ENCODE peak calls at places on chromosomes 3 and 15, in six cellular contexts. One of them, this sample, is unnamed.
A peak's percentile ranks its signal among the peaks of the same experiment; 100 is the strongest.

GRCh38 chr3:48507256-48508061 is 3.5 kb upstream of the SHISA5 start:
- DNase-seq in stimulated activated CD4-positive, alpha-beta T cell treated with anti-CD3 and anti-CD28 coated beads, TNF-alpha, amount 100 ng/mL, for 4 hours: peak; percentile 36
- DNase-seq in EL: peak; percentile 76
- DNase-seq in stimulated activated CD8-positive, alpha-beta memory T cell treated with anti-CD3 and anti-CD28 coated beads, Interleukin-15, amount 100 ng/mL, for 1 hour: peak; percentile 60
- DNase-seq in NCI-H1092: no peak
- DNase-seq in activated CD4-positive, alpha-beta T cell treated with anti-CD3 and anti-CD28 coated beads, Interleukin-2, amount 50 U/mL, for 48 hours: peak; percentile 68
- DNase-seq in this sample: peak; percentile 84

GRCh38 chr15:66768984-66769383 is 66.9 kb downstream of the SMAD6 start:
- DNase-seq in stimulated activated CD4-positive, alpha-beta T cell treated with anti-CD3 and anti-CD28 coated beads, TNF-alpha, amount 100 ng/mL, for 4 hours: no peak
- DNase-seq in EL: no peak
- DNase-seq in stimulated activated CD8-positive, alpha-beta memory T cell treated with anti-CD3 and anti-CD28 coated beads, Interleukin-15, amount 100 ng/mL, for 1 hour: no peak
- DNase-seq in NCI-H1092: no peak
- DNase-seq in activated CD4-positive, alpha-beta T cell treated with anti-CD3 and anti-CD28 coated beads, Interleukin-2, amount 50 U/mL, for 48 hours: no peak
- DNase-seq in this sample: no peak

GRCh38 chr3:16236856-16237393 is 27.8 kb downstream of the DPH3 start:
- DNase-seq in stimulated activated CD4-positive, alpha-beta T cell treated with anti-CD3 and anti-CD28 coated beads, TNF-alpha, amount 100 ng/mL, for 4 hours: no peak
- DNase-seq in EL: no peak
- DNase-seq in stimulated activated CD8-positive, alpha-beta memory T cell treated with anti-CD3 and anti-CD28 coated beads, Interleukin-15, amount 100 ng/mL, for 1 hour: no peak
- DNase-seq in NCI-H1092: no peak
- DNase-seq in activated CD4-positive, alpha-beta T cell treated with anti-CD3 and anti-CD28 coated beads, Interleukin-2, amount 50 U/mL, for 48 hours: no peak
- DNase-seq in this sample: no peak

GRCh38 chr3:37599186-37599585 is 262.5 kb upstream of the CTDSPL start:
- DNase-seq in stimulated activated CD4-positive, alpha-beta T cell treated with anti-CD3 and anti-CD28 coated beads, TNF-alpha, amount 100 ng/mL, for 4 hours: no peak
- DNase-seq in EL: no peak
- DNase-seq in stimulated activated CD8-positive, alpha-beta memory T cell treated with anti-CD3 and anti-CD28 coated beads, Interleukin-15, amount 100 ng/mL, for 1 hour: no peak
- DNase-seq in NCI-H1092: no peak
- DNase-seq in activated CD4-positive, alpha-beta T cell treated with anti-CD3 and anti-CD28 coated beads, Interleukin-2, amount 50 U/mL, for 48 hours: no peak
- DNase-seq in this sample: no peak

GRCh38 chr3:42507252-42507651 is 4.8 kb downstream of the VIPR1 start:
- DNase-seq in stimulated activated CD4-positive, alpha-beta T cell treated with anti-CD3 and anti-CD28 coated beads, TNF-alpha, amount 100 ng/mL, for 4 hours: no peak
- DNase-seq in EL: no peak
- DNase-seq in stimulated activated CD8-positive, alpha-beta memory T cell treated with anti-CD3 and anti-CD28 coated beads, Interleukin-15, amount 100 ng/mL, for 1 hour: no peak
- DNase-seq in NCI-H1092: no peak
- DNase-seq in activated CD4-positive, alpha-beta T cell treated with anti-CD3 and anti-CD28 coated beads, Interleukin-2, amount 50 U/mL, for 48 hours: no peak
- DNase-seq in this sample: peak; percentile 12

GRCh38 chr3:58534592-58535494 is 2.1 kb downstream of the ACOX2 start:
- DNase-seq in stimulated activated CD4-positive, alpha-beta T cell treated with anti-CD3 and anti-CD28 coated beads, TNF-alpha, amount 100 ng/mL, for 4 hours: no peak
- DNase-seq in EL: no peak
- DNase-seq in stimulated activated CD8-positive, alpha-beta memory T cell treated with anti-CD3 and anti-CD28 coated beads, Interleukin-15, amount 100 ng/mL, for 1 hour: no peak
- DNase-seq in NCI-H1092: no peak
- DNase-seq in activated CD4-positive, alpha-beta T cell treated with anti-CD3 and anti-CD28 coated beads, Interleukin-2, amount 50 U/mL, for 48 hours: no peak
- DNase-seq in this sample: no peak

GRCh38 chr3:30112904-30113484 is 493.4 kb upstream of the TGFBR2 start:
- DNase-seq in stimulated activated CD4-positive, alpha-beta T cell treated with anti-CD3 and anti-CD28 coated beads, TNF-alpha, amount 100 ng/mL, for 4 hours: no peak
- DNase-seq in EL: peak; percentile 47
- DNase-seq in stimulated activated CD8-positive, alpha-beta memory T cell treated with anti-CD3 and anti-CD28 coated beads, Interleukin-15, amount 100 ng/mL, for 1 hour: no peak
- DNase-seq in NCI-H1092: peak; percentile 47
- DNase-seq in activated CD4-positive, alpha-beta T cell treated with anti-CD3 and anti-CD28 coated beads, Interleukin-2, amount 50 U/mL, for 48 hours: no peak
- DNase-seq in this sample: no peak

GRCh38 chr15:64466408-64467116 is 6.2 kb downstream of the ZNF609 start:
- DNase-seq in stimulated activated CD4-positive, alpha-beta T cell treated with anti-CD3 and anti-CD28 coated beads, TNF-alpha, amount 100 ng/mL, for 4 hours: no peak
- DNase-seq in EL: no peak
- DNase-seq in stimulated activated CD8-positive, alpha-beta memory T cell treated with anti-CD3 and anti-CD28 coated beads, Interleukin-15, amount 100 ng/mL, for 1 hour: no peak
- DNase-seq in NCI-H1092: no peak
- DNase-seq in activated CD4-positive, alpha-beta T cell treated with anti-CD3 and anti-CD28 coated beads, Interleukin-2, amount 50 U/mL, for 48 hours: no peak
- DNase-seq in this sample: no peak

GRCh38 chr3:149042766-149043386 is 43.5 kb downstream of the HLTF start:
- DNase-seq in stimulated activated CD4-positive, alpha-beta T cell treated with anti-CD3 and anti-CD28 coated beads, TNF-alpha, amount 100 ng/mL, for 4 hours: no peak
- DNase-seq in EL: peak; percentile 54
- DNase-seq in stimulated activated CD8-positive, alpha-beta memory T cell treated with anti-CD3 and anti-CD28 coated beads, Interleukin-15, amount 100 ng/mL, for 1 hour: no peak
- DNase-seq in NCI-H1092: no peak
- DNase-seq in activated CD4-positive, alpha-beta T cell treated with anti-CD3 and anti-CD28 coated beads, Interleukin-2, amount 50 U/mL, for 48 hours: no peak
- DNase-seq in this sample: no peak

GRCh38 chr15:29050870-29051269 is 165.1 kb downstream of the APBA2 start:
- DNase-seq in stimulated activated CD4-positive, alpha-beta T cell treated with anti-CD3 and anti-CD28 coated beads, TNF-alpha, amount 100 ng/mL, for 4 hours: no peak
- DNase-seq in EL: peak; percentile 19
- DNase-seq in stimulated activated CD8-positive, alpha-beta memory T cell treated with anti-CD3 and anti-CD28 coated beads, Interleukin-15, amount 100 ng/mL, for 1 hour: no peak
- DNase-seq in NCI-H1092: no peak
- DNase-seq in activated CD4-positive, alpha-beta T cell treated with anti-CD3 and anti-CD28 coated beads, Interleukin-2, amount 50 U/mL, for 48 hours: no peak
- DNase-seq in this sample: no peak

GRCh38 chr3:62151591-62151990 is 221.8 kb downstream of the FEZF2 start:
- DNase-seq in stimulated activated CD4-positive, alpha-beta T cell treated with anti-CD3 and anti-CD28 coated beads, TNF-alpha, amount 100 ng/mL, for 4 hours: no peak
- DNase-seq in EL: peak; percentile 28
- DNase-seq in stimulated activated CD8-positive, alpha-beta memory T cell treated with anti-CD3 and anti-CD28 coated beads, Interleukin-15, amount 100 ng/mL, for 1 hour: no peak
- DNase-seq in NCI-H1092: no peak
- DNase-seq in activated CD4-positive, alpha-beta T cell treated with anti-CD3 and anti-CD28 coated beads, Interleukin-2, amount 50 U/mL, for 48 hours: no peak
- DNase-seq in this sample: no peak

GRCh38 chr3:114466251-114466650 is 172.4 kb downstream of the TIGIT start:
- DNase-seq in stimulated activated CD4-positive, alpha-beta T cell treated with anti-CD3 and anti-CD28 coated beads, TNF-alpha, amount 100 ng/mL, for 4 hours: no peak
- DNase-seq in EL: no peak
- DNase-seq in stimulated activated CD8-positive, alpha-beta memory T cell treated with anti-CD3 and anti-CD28 coated beads, Interleukin-15, amount 100 ng/mL, for 1 hour: no peak
- DNase-seq in NCI-H1092: no peak
- DNase-seq in activated CD4-positive, alpha-beta T cell treated with anti-CD3 and anti-CD28 coated beads, Interleukin-2, amount 50 U/mL, for 48 hours: no peak
- DNase-seq in this sample: no peak

GRCh38 chr15:48966595-48967301 is 3.0 kb upstream of the SHC4 start:
- DNase-seq in stimulated activated CD4-positive, alpha-beta T cell treated with anti-CD3 and anti-CD28 coated beads, TNF-alpha, amount 100 ng/mL, for 4 hours: no peak
- DNase-seq in EL: peak; percentile 78
- DNase-seq in stimulated activated CD8-positive, alpha-beta memory T cell treated with anti-CD3 and anti-CD28 coated beads, Interleukin-15, amount 100 ng/mL, for 1 hour: no peak
- DNase-seq in NCI-H1092: no peak
- DNase-seq in activated CD4-positive, alpha-beta T cell treated with anti-CD3 and anti-CD28 coated beads, Interleukin-2, amount 50 U/mL, for 48 hours: peak; percentile 18
- DNase-seq in this sample: no peak

GRCh38 chr15:19973718-19974117 is 567.9 kb downstream of the GOLGA6L6 start:
- DNase-seq in stimulated activated CD4-positive, alpha-beta T cell treated with anti-CD3 and anti-CD28 coated beads, TNF-alpha, amount 100 ng/mL, for 4 hours: no peak
- DNase-seq in EL: no peak
- DNase-seq in stimulated activated CD8-positive, alpha-beta memory T cell treated with anti-CD3 and anti-CD28 coated beads, Interleukin-15, amount 100 ng/mL, for 1 hour: no peak
- DNase-seq in NCI-H1092: no peak
- DNase-seq in activated CD4-positive, alpha-beta T cell treated with anti-CD3 and anti-CD28 coated beads, Interleukin-2, amount 50 U/mL, for 48 hours: no peak
- DNase-seq in this sample: no peak

GRCh38 chr3:31191354-31191753 is 296.9 kb upstream of the GADL1 start:
- DNase-seq in stimulated activated CD4-positive, alpha-beta T cell treated with anti-CD3 and anti-CD28 coated beads, TNF-alpha, amount 100 ng/mL, for 4 hours: no peak
- DNase-seq in EL: no peak
- DNase-seq in stimulated activated CD8-positive, alpha-beta memory T cell treated with anti-CD3 and anti-CD28 coated beads, Interleukin-15, amount 100 ng/mL, for 1 hour: no peak
- DNase-seq in NCI-H1092: no peak
- DNase-seq in activated CD4-positive, alpha-beta T cell treated with anti-CD3 and anti-CD28 coated beads, Interleukin-2, amount 50 U/mL, for 48 hours: no peak
- DNase-seq in this sample: no peak

GRCh38 chr15:55389276-55389631 is 18.9 kb downstream of the CCPG1 start:
- DNase-seq in stimulated activated CD4-positive, alpha-beta T cell treated with anti-CD3 and anti-CD28 coated beads, TNF-alpha, amount 100 ng/mL, for 4 hours: no peak
- DNase-seq in EL: peak; percentile 53
- DNase-seq in stimulated activated CD8-positive, alpha-beta memory T cell treated with anti-CD3 and anti-CD28 coated beads, Interleukin-15, amount 100 ng/mL, for 1 hour: no peak
- DNase-seq in NCI-H1092: no peak
- DNase-seq in activated CD4-positive, alpha-beta T cell treated with anti-CD3 and anti-CD28 coated beads, Interleukin-2, amount 50 U/mL, for 48 hours: no peak
- DNase-seq in this sample: no peak

This sample was measured in WTC11.